ENCODE peak calls at places on chromosomes 4 and X, in five cellular contexts. D, K, Q, J and E are unnamed samples.

GRCh38 chr4:128574706-128575105 is 234.8 kb upstream of the JADE1 start:
- DNase-seq in D (peak; percentile 61), K (peak; percentile 76), Q (no peak), J (peak; percentile 82), E (no peak)

GRCh38 chr4:67918428-67918827 is 34.6 kb upstream of the TMPRSS11D start:
- DNase-seq in D (no peak), K (no peak), Q (no peak), J (no peak), E (no peak)

GRCh38 chr4:101400096-101400495 is 52.8 kb upstream of the PPP3CA start:
- DNase-seq in D (no peak), K (no peak), Q (no peak), J (no peak), E (no peak)

GRCh38 chrX:4754878-4755604 is 1041.6 kb upstream of the PRKX start:
- DNase-seq in D (no peak), K (no peak), Q (no peak), J (no peak), E (no peak)

GRCh38 chr4:77493120-77493767 is 112.4 kb upstream of the CXCL13 start:
- DNase-seq in D (no peak), K (no peak), Q (no peak), J (no peak), E (no peak)

GRCh38 chrX:27675493-27675892 is 85.3 kb downstream of the DCAF8L2 start:
- DNase-seq in D (no peak), K (no peak), Q (no peak), J (no peak), E (no peak)

GRCh38 chr4:821631-822030 is 4.3 kb downstream of the CPLX1 start:
- DNase-seq in D (peak; percentile 39), K (no peak), Q (no peak), J (no peak), E (no peak)

GRCh38 chr4:183288955-183289354 is 31.1 kb downstream of the CLDN22 start:
- DNase-seq in D (no peak), K (no peak), Q (no peak), J (no peak), E (no peak)

GRCh38 chr4:7890635-7891393 is 48.8 kb downstream of the AFAP1 start:
- DNase-seq in D (no peak), K (no peak), Q (no peak), J (no peak), E (no peak)

GRCh38 chrX:110146521-110146920 is 143.6 kb downstream of the TMEM164 start:
- DNase-seq in D (peak; percentile 43), K (no peak), Q (no peak), J (no peak), E (no peak)

GRCh38 chrX:41922694-41923171 is 621 bp downstream of the CASK start:
- DNase-seq in D (peak; percentile 46), K (peak; percentile 27), Q (no peak), J (no peak), E (no peak)

GRCh38 chr4:3814026-3814570 is 47.9 kb downstream of the ADRA2C start:
- DNase-seq in D (no peak), K (no peak), Q (no peak), J (no peak), E (no peak)

GRCh38 chr4:145635117-145635516 is 15.9 kb downstream of the MMAA start:
- DNase-seq in D (no peak), K (no peak), Q (no peak), J (no peak), E (no peak)

GRCh38 chr4:73691759-73692158 is 48.6 kb upstream of the CXCL8 start:
- DNase-seq in D (no peak), K (no peak), Q (no peak), J (no peak), E (no peak)

GRCh38 chr4:87525636-87526035 is 3.5 kb downstream of the SPARCL1 start:
- DNase-seq in D (no peak), K (no peak), Q (no peak), J (no peak), E (no peak)

GRCh38 chrX:26574208-26574607 is 358.2 kb downstream of the MAGEB5 start:
- DNase-seq in D (no peak), K (no peak), Q (no peak), J (no peak), E (no peak)

GRCh38 chr4:23972805-23973204 is 83.0 kb upstream of the PPARGC1A start:
- DNase-seq in D (no peak), K (no peak), Q (no peak), J (no peak), E (no peak)

GRCh38 chrX:2497961-2498780 is 2.6 kb downstream of the DHRSX start:
- DNase-seq in D (peak; percentile 82), K (no peak), Q (no peak), J (no peak), E (no peak)

GRCh38 chr4:155900402-155900801 is 3.1 kb upstream of the TDO2 start:
- DNase-seq in D (no peak), K (no peak), Q (no peak), J (peak; percentile 1), E (no peak)

GRCh38 chr4:82419451-82419850 is 10.8 kb downstream of the HNRNPDL start:
- DNase-seq in D (no peak), K (no peak), Q (no peak), J (no peak), E (no peak)

GRCh38 chr4:94168321-94168720 is 39.3 kb upstream of the SMARCAD1 start:
- DNase-seq in D (no peak), K (no peak), Q (no peak), J (no peak), E (no peak)

GRCh38 chr4:116027311-116027710 is 913.9 kb upstream of the NDST4 start:
- DNase-seq in D (no peak), K (no peak), Q (no peak), J (no peak), E (no peak)

GRCh38 chr4:6917445-6918241 is 8.0 kb downstream of the TBC1D14 start:
- DNase-seq in D (peak; percentile 81), K (peak; percentile 95), Q (peak; percentile 94), J (no peak), E (peak; percentile 36)

GRCh38 chrX:70049406-70049805 is 332 bp downstream of the AWAT2 start:
- DNase-seq in D (no peak), K (no peak), Q (no peak), J (no peak), E (no peak)

GRCh38 chrX:70049925-70050324 is at the start of gene AWAT2:
- DNase-seq in D (no peak), K (peak; percentile 22), Q (no peak), J (no peak), E (no peak)

GRCh38 chrX:70052895-70053615 is 3.3 kb upstream of the AWAT2 start:
- DNase-seq in D (no peak), K (no peak), Q (no peak), J (no peak), E (no peak)

GRCh38 chrX:70054391-70054790 is 4.7 kb upstream of the AWAT2 start:
- DNase-seq in D (no peak), K (no peak), Q (no peak), J (no peak), E (no peak)
- H3K27ac ChIP-seq in D (no peak overlapping the region), K (no peak overlapping the region), Q (no peak overlapping the region), J (no peak overlapping the region), E (no peak overlapping the region)

GRCh38 chr4:99021386-99021785 is 25.9 kb downstream of the METAP1 start:
- DNase-seq in D (no peak), K (no peak), Q (no peak), J (no peak), E (no peak)
- H3K9me3 ChIP-seq in D (no peaks in the 10 kb centered on the region), K (no peaks in the 10 kb centered on the region), Q (peaks cover 11% of the 10 kb centered on the region), J (no peaks in the 10 kb centered on the region), E (peaks cover 19% of the 10 kb centered on the region)

DNA sequence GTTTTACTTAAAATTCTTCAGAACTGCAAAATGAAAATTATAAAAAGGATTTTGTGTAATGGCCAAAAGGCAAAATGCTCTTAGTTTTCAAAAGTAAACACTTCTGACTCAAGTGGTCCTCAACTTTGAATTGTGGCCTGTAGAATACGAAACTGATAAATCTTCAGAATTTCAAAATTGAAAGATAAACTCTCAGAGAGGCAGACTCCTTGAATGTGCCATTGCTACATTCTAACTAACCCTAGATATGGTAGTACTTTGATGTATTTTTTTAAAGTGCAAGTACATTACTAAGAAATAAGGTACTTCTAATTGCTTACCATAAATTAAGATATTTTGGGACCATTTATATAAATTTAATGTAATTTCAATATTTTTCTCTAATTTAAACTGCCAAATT is 44.4 kb downstream of the TNIP3 start:
- DNase-seq in D (no peak), K (no peak), Q (no peak), J (no peak), E (no peak)
- H3K27ac ChIP-seq in D (no peak overlapping the region), K (no peak overlapping the region), Q (no peak overlapping the region), J (no peak overlapping the region), E (no peak overlapping the region)

DNA sequence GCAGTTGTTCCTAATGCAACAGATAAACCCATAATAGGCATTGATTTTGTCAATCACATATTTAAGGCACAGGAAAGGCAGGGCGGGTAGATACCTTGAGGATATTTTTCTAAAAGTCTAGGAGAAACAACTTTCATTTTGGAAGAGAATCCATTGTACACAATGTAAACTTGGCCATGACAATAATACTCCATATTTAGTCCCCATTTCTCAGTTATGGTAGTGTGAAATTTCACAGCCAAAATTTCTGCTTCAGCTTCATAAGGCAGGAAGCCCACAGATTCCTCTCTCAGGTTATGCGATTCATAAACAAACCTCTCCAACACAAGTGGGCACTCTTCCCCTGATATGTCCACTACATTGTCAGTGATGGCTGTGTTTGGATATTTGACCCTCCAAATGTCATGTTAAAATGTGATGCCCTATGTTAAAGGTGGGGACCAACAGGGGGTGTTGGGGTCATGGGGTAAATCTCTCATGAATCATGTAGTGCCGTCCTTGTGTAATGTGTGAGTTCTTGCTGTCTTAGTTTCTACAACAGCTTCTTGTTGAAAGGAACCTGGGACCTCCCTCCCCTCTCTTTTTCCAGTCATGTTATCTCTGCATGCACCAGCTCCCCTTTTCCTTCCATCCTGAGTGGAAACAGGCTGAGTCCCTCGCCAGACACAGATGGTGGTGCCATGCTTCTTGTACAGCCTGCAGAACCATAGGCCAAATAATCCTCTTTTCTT is 598.2 kb upstream of the GNPDA2 start:
- DNase-seq in D (no peak), K (no peak), Q (no peak), J (no peak), E (no peak)
- H3K9me3 ChIP-seq in D (no peaks in the 10 kb centered on the region), K (no peaks in the 10 kb centered on the region), Q (no peaks in the 10 kb centered on the region), J (no peaks in the 10 kb centered on the region), E (no peaks in the 10 kb centered on the region)

DNA sequence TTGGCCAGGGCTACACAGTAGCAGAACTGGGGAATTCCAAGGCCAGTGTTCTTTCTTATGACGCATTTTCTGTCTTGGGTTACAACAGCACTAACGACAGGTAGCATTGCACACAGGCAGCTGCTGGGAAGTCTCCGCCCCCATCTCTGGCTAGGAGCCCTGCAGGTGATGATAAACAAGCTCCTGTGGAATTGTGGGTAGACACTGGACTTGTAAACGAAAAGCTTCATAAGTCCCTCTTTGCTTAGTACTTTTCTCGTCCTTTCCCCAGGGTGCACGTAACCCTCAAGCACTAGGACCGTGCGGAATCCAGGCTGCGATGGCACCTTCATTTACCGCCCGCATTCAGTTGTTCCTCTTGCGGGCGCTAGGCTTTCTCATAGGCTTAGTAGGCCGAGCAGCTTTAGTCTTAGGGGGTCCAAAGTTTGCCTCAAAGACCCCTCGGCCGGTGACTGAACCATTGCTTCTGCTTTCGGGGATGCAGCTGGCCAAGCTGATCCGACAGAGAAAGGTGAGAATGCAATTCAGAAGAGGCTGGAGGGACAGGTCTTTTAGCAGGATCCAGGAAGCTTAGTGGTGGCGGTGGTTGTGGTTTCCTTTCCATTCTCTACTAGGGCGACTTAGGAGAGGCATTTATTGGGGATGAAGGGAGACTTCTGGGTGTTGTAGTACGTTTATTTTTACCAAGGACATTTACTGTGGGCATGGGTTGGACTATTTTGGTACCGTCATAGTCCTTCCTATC is at the start of gene FAAH2:
- DNase-seq in D (peak; percentile 77), K (peak; percentile 81), Q (no peak), J (no peak), E (no peak)
- H3K27ac ChIP-seq in D (peak within 1 kb of the TSS; percentile 80), K (peak within 1 kb of the TSS; percentile 74), Q (no peak within 1 kb of the TSS), J (no peak within 1 kb of the TSS), E (peak within 1 kb of the TSS; percentile 67)

GRCh38 chr4:61763682-61764081 is 563.6 kb downstream of the ADGRL3 start:
- DNase-seq in D (no peak), K (no peak), Q (no peak), J (no peak), E (no peak)
- H3K9me3 ChIP-seq in D (no peaks in the 10 kb centered on the region), K (no peaks in the 10 kb centered on the region), Q (peaks cover 14% of the 10 kb centered on the region), J (peaks cover 17% of the 10 kb centered on the region), E (peaks cover 11% of the 10 kb centered on the region)